ENCODE peak calls at places on chromosomes 7 and 10, in ten cellular contexts. A is activated CD8-positive, alpha-beta memory T cell treated with anti-CD3 and anti-CD28 coated beads, Interleukin-2, amount 10 ng/mL, durations not matched to agents 7 days and 5 days; T is stimulated activated naive CD8-positive, alpha-beta T cell treated with anti-CD3 and anti-CD28 coated beads, Interleukin-15, Interleukin-2, amounts not matched to agents 100 U/mL and 50 U/mL, for 24 hours; O is EH; S is NCI-H526 treated with DMSO at 0.1 percent for 48 hours; E is KBM-7; U is lung microvascular endothelial cell; Z is epithelial cell of esophagus; J is stimulated activated CD8-positive, alpha-beta memory T cell treated with anti-CD3 and anti-CD28 coated beads, Interleukin-12 subunit alpha, Interleukin-12 subunit beta, amount 100 ng/mL, for 4 hours; F is HEK293T. M is an unnamed sample.

GRCh38 chr10:45421231-45422097 is 47.4 kb downstream of the ALOX5 start:
- DNase-seq in A (peak; percentile 82), T (peak; percentile 50), O (no peak), S (no peak), E (peak; percentile 56), U (no peak), Z (no peak), J (no peak), F (no peak), M (no peak)

GRCh38 chr10:46548781-46549090 is 7.7 kb downstream of the GPRIN2 start:
- DNase-seq in A (peak; percentile 40), T (no peak), O (no peak), S (no peak), E (no peak), U (no peak), Z (no peak), J (no peak), F (no peak), M (no peak)

GRCh38 chr7:16841681-16842080 is 36.9 kb upstream of the AGR2 start:
- DNase-seq in A (no peak), T (no peak), O (peak; percentile 68), S (no peak), E (no peak), U (no peak), Z (peak; percentile 30), J (no peak), F (no peak), M (peak; percentile 65)

GRCh38 chr7:90629306-90629918 is 33.3 kb downstream of the CDK14 start:
- DNase-seq in A (no peak), T (no peak), O (peak; percentile 66), S (peak; percentile 80), E (peak; percentile 65), U (peak; percentile 75), Z (peak; percentile 72), J (no peak), F (peak; percentile 57), M (peak; percentile 30)

GRCh38 chr10:48577158-48577557 is 27.7 kb downstream of the ARHGAP22 start:
- DNase-seq in A (no peak), T (no peak), O (no peak), S (no peak), E (peak; percentile 96), U (no peak), Z (no peak), J (no peak), F (no peak), M (no peak)

GRCh38 chr10:71045188-71045841 is 156.9 kb upstream of the PCBD1 start:
- DNase-seq in A (no peak), T (no peak), O (no peak), S (no peak), E (peak; percentile 44), U (peak; percentile 22), Z (no peak), J (no peak), F (no peak), M (no peak)

GRCh38 chr7:157043745-157044144 is 33.3 kb upstream of the MNX1 start:
- DNase-seq in A (no peak), T (no peak), O (peak; percentile 30), S (no peak), E (no peak), U (no peak), Z (no peak), J (no peak), F (peak; percentile 64), M (no peak)

GRCh38 chr7:7414776-7415603 is 120.7 kb downstream of the COL28A1 start:
- DNase-seq in A (no peak), T (no peak), O (no peak), S (no peak), E (no peak), U (no peak), Z (no peak), J (no peak), F (no peak), M (no peak)

GRCh38 chr7:41921453-41921912 is 218.6 kb upstream of the INHBA start:
- DNase-seq in A (no peak), T (no peak), O (peak; percentile 88), S (no peak), E (no peak), U (no peak), Z (no peak), J (no peak), F (no peak), M (peak; percentile 49)

GRCh38 chr7:44147026-44147881 is 6.1 kb upstream of the MYL7 start:
- DNase-seq in A (no peak), T (no peak), O (no peak), S (no peak), E (no peak), U (no peak), Z (no peak), J (no peak), F (no peak), M (no peak)

GRCh38 chr10:113650172-113650571 is 13.7 kb downstream of the NRAP start:
- DNase-seq in A (no peak), T (no peak), O (no peak), S (no peak), E (no peak), U (no peak), Z (peak; percentile 7), J (no peak), F (no peak), M (no peak)

GRCh38 chr7:134371536-134371935 is 54.8 kb upstream of the SLC35B4 start:
- DNase-seq in A (no peak), T (no peak), O (no peak), S (no peak), E (no peak), U (no peak), Z (peak; percentile 30), J (no peak), F (no peak), M (no peak)

GRCh38 chr10:21972584-21972983 is 30.9 kb downstream of the DNAJC1 start:
- DNase-seq in A (no peak), T (no peak), O (no peak), S (no peak), E (no peak), U (no peak), Z (no peak), J (no peak), F (no peak), M (no peak)

M was measured in astrocyte.